ENCODE peak calls at places on chromosomes 5 and 9, in four cellular contexts. B, C, J and P are unnamed samples.

GRCh38 chr5:174223355-174223754 is 177.8 kb downstream of the NSG2 start:
- DNase-seq in B (no peak), J (no peak), C (no peak), P (no peak)

GRCh38 chr5:135377751-135378680 is 21.0 kb downstream of the MACROH2A1 start:
- DNase-seq in B (peak), C (no peak), J (no peak), P (no peak)

GRCh38 chr5:14816999-14817761 is 54.4 kb downstream of the ANKH start:
- DNase-seq in C (peak), J (peak), B (no peak), P (peak)

GRCh38 chr5:74947961-74948613 is 81.9 kb upstream of the FAM169A start:
- DNase-seq in J (no peak), B (no peak), C (peak), P (peak)

GRCh38 chr9:94065535-94065961 is 18.7 kb upstream of the PTPDC1 start:
- DNase-seq in B (peak), C (peak), J (peak), P (peak)

GRCh38 chr5:174110290-174110689 is 64.8 kb downstream of the NSG2 start:
- DNase-seq in J (no peak), B (no peak), C (no peak), P (no peak)

GRCh38 chr5:167769846-167770420 is 521.5 kb upstream of the WWC1 start:
- DNase-seq in J (no peak), C (no peak), B (no peak), P (no peak)

GRCh38 chr9:3848445-3849114 is 322.8 kb upstream of the RFX3 start:
- DNase-seq in B (peak), C (peak), J (no peak), P (peak)

GRCh38 chr9:68705636-68706578 is 867 bp downstream of the PIP5K1B start:
- DNase-seq in C (no peak), J (no peak), B (no peak), P (no peak)

GRCh38 chr5:67494186-67494842 is 297.7 kb upstream of the CD180 start:
- DNase-seq in B (no peak), J (no peak), C (peak), P (no peak)

GRCh38 chr5:95900383-95900958 is 61.2 kb downstream of the ELL2 start:
- DNase-seq in J (peak), B (no peak), C (peak), P (peak)

GRCh38 chr5:1239514-1240251 is 14.5 kb downstream of the SLC6A18 start:
- DNase-seq in J (no peak), B (peak), C (no peak), P (no peak)

GRCh38 chr9:81671880-81672280 is 17.5 kb downstream of the TLE1 start:
- DNase-seq in B (no peak), C (peak), J (no peak), P (no peak)

GRCh38 chr9:97397220-97397619 is 14.7 kb upstream of the TDRD7 start:
- DNase-seq in B (no peak), J (no peak), C (peak), P (no peak)

GRCh38 chr9:72695365-72695764 is 174.0 kb downstream of the TMC1 start:
- DNase-seq in J (no peak), C (no peak), B (no peak), P (no peak)

GRCh38 chr5:37846786-37847310 is 7.0 kb upstream of the GDNF start:
- DNase-seq in C (no peak), B (no peak), J (no peak), P (no peak)

GRCh38 chr9:98121096-98121495 is 2.1 kb upstream of the TRIM14 start:
- DNase-seq in B (peak), J (no peak), C (peak), P (no peak)

GRCh38 chr9:114678847-114679246 is 3.1 kb downstream of the TEX48 start:
- DNase-seq in J (no peak), B (no peak), C (peak), P (no peak)

GRCh38 chr5:142014911-142015584 is 2.2 kb upstream of the GNPDA1 start:
- DNase-seq in B (peak), C (peak), J (no peak), P (peak)

GRCh38 chr5:116451905-116452450 is 122.6 kb downstream of the SEMA6A start:
- DNase-seq in C (no peak), B (no peak), J (no peak), P (no peak)

GRCh38 chr9:112360047-112360804 is 19.7 kb upstream of the HSDL2 start:
- DNase-seq in J (peak), C (peak), B (no peak), P (peak)

GRCh38 chr5:115657883-115658233 is 32.0 kb upstream of the TMED7 start:
- DNase-seq in J (peak), B (peak), C (peak), P (peak)

GRCh38 chr9:137960496-137960895 is 82.9 kb downstream of the CACNA1B start:
- DNase-seq in B (no peak), C (no peak), J (no peak), P (no peak)

GRCh38 chr5:136025900-136026299 is 2.9 kb upstream of the TGFBI start:
- DNase-seq in B (no peak), J (no peak), C (peak), P (peak)

GRCh38 chr5:37557734-37558293 is 178.7 kb downstream of the WDR70 start:
- DNase-seq in J (no peak), C (no peak), B (no peak), P (no peak)

GRCh38 chr9:136616948-136617695 is 45.6 kb upstream of the EGFL7 start:
- DNase-seq in B (no peak), J (no peak), C (no peak), P (no peak)

GRCh38 chr5:93583799-93584530 is 943 bp downstream of the NR2F1 start:
- DNase-seq in J (no peak), B (peak), C (peak), P (no peak)

GRCh38 chr5:73121109-73121443 is 701 bp downstream of the TMEM171 start:
- DNase-seq in B (no peak), C (peak), J (no peak), P (no peak)

GRCh38 chr9:80233102-80233843 is 661.5 kb downstream of the TLE4 start:
- DNase-seq in B (no peak), J (no peak), C (no peak), P (no peak)

GRCh38 chr5:73531356-73531755 is 33.1 kb downstream of the BTF3 start:
- DNase-seq in J (no peak), C (no peak), B (no peak), P (no peak)

GRCh38 chr5:121246971-121247370 is 604.7 kb upstream of the FTMT start:
- DNase-seq in J (no peak), C (no peak), B (no peak), P (no peak)

GRCh38 chr5:66680804-66681203 is 84.6 kb downstream of the MAST4 start:
- DNase-seq in B (no peak), J (no peak), C (no peak), P (no peak)

GRCh38 chr5:79209505-79209904 is 26.4 kb upstream of the JMY start:
- DNase-seq in C (no peak), J (no peak), B (no peak), P (no peak)

GRCh38 chr5:154895606-154896561 is 37.5 kb downstream of the CNOT8 start:
- DNase-seq in J (no peak), B (no peak), C (no peak), P (no peak)

GRCh38 chr9:34197756-34198711 is 19.2 kb downstream of the UBAP1 start:
- DNase-seq in C (no peak), B (peak), J (no peak), P (no peak)

GRCh38 chr5:148147415-148147814 is 20.9 kb upstream of the SPINK14 start:
- DNase-seq in J (no peak), C (no peak), B (no peak), P (no peak)

GRCh38 chr9:18596920-18597319 is 123.0 kb downstream of the ADAMTSL1 start:
- DNase-seq in B (no peak), C (peak), J (peak), P (peak)

GRCh38 chr9:20200900-20201495 is 412.2 kb upstream of the SLC24A2 start:
- DNase-seq in C (no peak), B (no peak), J (no peak), P (no peak)

GRCh38 chr9:127903557-127904475 is 4.4 kb upstream of the ST6GALNAC6 start:
- DNase-seq in J (no peak), C (no peak), B (no peak), P (peak)

DNA sequence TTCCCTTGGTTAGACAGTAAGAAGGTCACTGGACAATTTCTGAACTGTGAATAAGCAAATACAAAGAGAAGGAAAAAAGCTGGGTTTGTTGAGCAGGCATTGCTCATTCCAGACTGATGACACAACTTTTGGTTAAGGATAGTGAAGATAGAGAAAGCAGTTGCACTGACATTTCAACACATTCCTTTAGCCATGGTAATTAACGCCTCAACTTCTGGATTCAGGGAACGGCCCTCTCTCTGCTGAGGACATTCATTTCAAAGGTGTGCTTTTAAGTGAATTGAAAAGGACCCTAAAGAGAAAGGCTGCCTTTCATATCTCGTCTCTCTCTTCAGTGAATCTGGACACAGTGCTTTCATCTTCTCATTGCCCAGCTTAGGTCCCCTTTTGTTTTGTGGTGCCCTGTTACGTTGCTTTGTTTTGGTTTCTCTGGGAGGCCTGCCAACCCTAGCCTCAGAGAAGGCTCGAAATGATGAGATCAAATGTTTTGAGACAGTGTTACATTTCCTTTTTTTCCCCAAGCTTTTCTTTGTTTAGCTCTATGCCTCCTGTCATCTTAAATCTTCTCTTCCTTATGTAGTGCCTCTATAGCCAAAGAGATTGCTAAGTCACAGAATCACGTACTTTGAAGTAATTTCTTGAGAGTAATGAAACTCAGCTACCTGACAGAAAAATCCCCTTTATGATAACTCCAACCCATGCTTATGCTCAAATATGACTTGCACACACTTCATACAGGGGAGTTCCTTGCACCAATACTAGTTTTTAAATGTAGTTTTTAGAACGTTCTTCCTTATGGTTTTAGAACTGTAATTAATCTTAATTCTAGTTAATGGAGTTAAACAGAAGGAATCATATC is 94.4 kb upstream of the IFNE start:
- DNase-seq in C (peak), J (peak), B (peak), P (peak)
- H3K4me3 ChIP-seq in C (peak), J (peak), B (peak), P (peak)

GRCh38 chr5:180803181-180804128 is 849 bp upstream of the MGAT1 start:
- DNase-seq in J (no peak), C (peak), B (no peak), P (peak)

GRCh38 chr5:180802325-180803180 is at the start of gene MGAT1:
- DNase-seq in C (peak), B (peak), J (no peak), P (peak)

GRCh38 chr5:180801596-180802324 is 846 bp downstream of the MGAT1 start:
- DNase-seq in C (no peak), B (no peak), J (no peak), P (no peak)

GRCh38 chr5:180806351-180807011 is 3.9 kb upstream of the MGAT1 start:
- DNase-seq in J (no peak), C (no peak), B (peak), P (no peak)

GRCh38 chr5:180804129-180804601 is 1.6 kb upstream of the MGAT1 start:
- DNase-seq in B (no peak), C (no peak), J (no peak), P (no peak)
- H3K4me3 ChIP-seq in B (no peak), C (peak), J (no peak), P (no peak)

GRCh38 chr9:75893096-75893495 is 2.6 kb downstream of the PCSK5 start:
- DNase-seq in B (no peak), C (peak), J (no peak), P (no peak)
- H3K4me3 ChIP-seq in B (peak), C (no peak), J (no peak), P (no peak)

GRCh38 chr9:14427419-14427818 is 113.5 kb upstream of the NFIB start:
- DNase-seq in C (no peak), J (no peak), B (no peak), P (no peak)

GRCh38 chr9:14424323-14424722 is 110.4 kb upstream of the NFIB start:
- DNase-seq in C (no peak), B (no peak), J (no peak), P (no peak)

GRCh38 chr9:14423816-14424261 is 109.9 kb upstream of the NFIB start:
- DNase-seq in J (no peak), B (no peak), C (peak), P (peak)

GRCh38 chr9:14421291-14421690 is 107.3 kb upstream of the NFIB start:
- DNase-seq in C (no peak), B (no peak), J (no peak), P (no peak)

GRCh38 chr9:14424983-14425382 is 111.0 kb upstream of the NFIB start:
- DNase-seq in C (no peak), B (no peak), J (no peak), P (no peak)
- H3K4me3 ChIP-seq in C (no peak), B (no peak), J (no peak), P (no peak)

GRCh38 chr5:125349432-125349831 is 603.0 kb upstream of the ZNF608 start:
- DNase-seq in C (peak), B (no peak), J (peak), P (peak)
- H3K4me3 ChIP-seq in C (no peak), B (no peak), J (no peak), P (no peak)

DNA sequence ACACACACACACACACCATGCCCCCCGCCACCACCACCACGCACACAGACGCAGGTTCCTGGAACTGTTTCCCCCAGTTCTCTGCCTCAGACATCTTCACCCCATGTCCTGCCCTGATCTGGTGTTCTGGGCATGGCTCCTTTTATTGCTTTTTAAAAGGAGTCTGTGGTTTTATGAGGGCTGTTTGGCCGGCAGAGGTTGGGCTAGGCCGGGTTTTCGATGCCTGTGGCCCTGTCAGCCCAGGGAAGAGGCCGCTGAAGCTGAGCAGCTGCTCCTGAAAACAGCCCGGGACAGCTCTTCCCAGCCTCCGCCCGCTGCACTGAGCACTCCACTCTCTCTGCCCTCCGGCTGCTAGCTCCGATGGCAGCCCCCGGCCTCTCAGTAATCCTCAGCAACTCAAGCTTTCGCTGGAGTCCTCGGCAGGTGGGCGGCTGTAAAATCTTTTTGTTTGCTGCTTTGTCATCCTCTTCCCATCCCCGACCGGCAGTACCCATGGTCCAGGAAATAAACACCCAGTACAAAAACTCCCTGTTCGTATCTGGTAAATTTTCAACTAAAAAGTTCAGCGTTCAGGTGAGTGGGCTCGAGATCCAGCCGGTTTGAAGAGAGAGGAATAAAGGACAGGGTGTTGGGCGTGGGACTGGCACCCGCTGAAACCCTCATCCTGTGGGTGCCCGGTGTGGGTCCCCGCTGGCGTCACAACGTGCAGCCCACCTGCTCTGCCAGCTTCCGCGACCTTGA is 103.0 kb upstream of the ERCC6L2 start:
- DNase-seq in J (peak), B (no peak), C (peak), P (peak)
- H3K4me3 ChIP-seq in J (no peak), B (no peak), C (no peak), P (peak)

DNA sequence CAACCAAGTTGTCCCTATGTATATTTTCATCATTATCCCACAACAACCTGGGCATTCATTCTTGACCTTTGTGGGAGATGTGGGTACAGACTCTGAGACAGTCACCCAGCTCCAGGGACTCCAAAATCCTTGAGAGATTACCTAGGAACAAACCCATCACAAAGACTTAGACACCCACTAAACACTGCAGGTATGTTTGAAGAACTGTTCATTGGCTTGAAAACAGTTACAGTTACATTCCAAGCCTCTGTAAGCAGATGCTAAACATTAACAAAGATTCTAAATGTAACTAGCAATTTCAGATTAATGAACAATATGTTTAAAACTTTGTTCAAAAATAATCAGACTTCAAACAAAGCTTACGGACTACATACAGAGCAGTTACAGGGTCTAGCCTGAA is 24.7 kb downstream of the DEPDC1B start:
- DNase-seq in J (no peak), B (no peak), C (no peak), P (no peak)
- H3K4me3 ChIP-seq in J (no peak), B (no peak), C (no peak), P (no peak)

DNA sequence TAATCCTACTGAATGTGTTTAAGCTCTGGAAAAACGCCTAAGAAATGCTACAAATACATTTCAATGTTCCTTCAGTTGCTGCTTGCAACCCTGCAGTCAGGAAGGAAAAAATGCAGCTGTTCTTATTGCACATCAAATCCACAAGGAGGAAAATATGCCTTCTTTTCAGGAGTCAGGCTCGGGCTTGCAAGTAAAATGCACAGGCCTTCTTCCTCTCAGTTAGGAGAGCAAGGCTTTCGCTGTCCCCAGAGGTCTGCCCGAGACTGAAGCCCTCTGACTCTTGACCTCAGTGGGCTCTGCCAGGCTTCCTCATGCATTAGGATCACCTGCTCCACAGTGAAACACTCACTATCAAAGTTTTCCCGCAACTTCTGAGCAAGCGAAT is 909 bp upstream of the SHC3 start:
- DNase-seq in C (peak), B (peak), J (no peak), P (peak)
- H3K4me3 ChIP-seq in C (peak), B (peak), J (peak), P (peak)

DNA sequence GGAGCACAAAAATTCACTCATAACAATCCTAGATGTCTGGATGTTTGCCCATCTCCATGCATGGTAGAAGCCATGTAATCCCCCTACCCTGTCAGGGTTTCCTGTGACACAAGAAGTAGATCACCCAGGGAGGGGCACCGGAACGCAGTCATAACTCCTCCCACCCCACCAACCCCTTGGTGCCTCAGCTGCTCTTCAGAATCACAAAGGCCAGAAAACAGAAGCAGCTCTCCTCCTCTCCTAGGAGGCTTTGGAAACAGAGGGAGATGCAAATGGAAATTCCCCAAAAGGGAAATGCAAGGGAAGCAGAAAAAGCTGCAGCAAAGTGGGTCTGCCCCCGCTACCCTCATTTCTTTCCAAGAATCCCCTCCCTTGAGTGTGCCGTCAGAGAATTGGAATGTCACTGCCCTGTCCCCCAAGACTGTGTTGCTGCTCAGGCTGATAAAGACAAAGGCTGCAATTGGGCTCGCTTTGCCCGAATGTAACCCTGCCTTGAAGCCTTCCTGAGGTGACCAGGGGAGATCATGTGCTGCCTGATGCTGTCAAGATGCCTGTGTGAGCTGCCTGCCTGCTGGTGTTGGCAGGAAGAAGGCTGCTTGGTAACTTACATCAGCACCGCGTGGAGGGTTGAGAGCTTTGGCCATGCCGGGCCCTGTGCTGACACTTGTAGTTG is 65.5 kb upstream of the ABCA1 start:
- DNase-seq in J (peak), B (peak), C (peak), P (peak)
- H3K4me3 ChIP-seq in J (no peak), B (no peak), C (no peak), P (no peak)